ENCODE peak calls at places on chromosomes 5 and 9, in four cellular contexts. M is Peyer's patch, W is cardiac muscle cell, E is GM23248. R is an unnamed sample.

GRCh38 chr5:73182282-73182681 is 9.3 kb downstream of the TMEM174 start:
- DNase-seq in M (no peak), W (no peak), E (no peak), R (no peak)

GRCh38 chr5:126484248-126484647 is 61.0 kb downstream of the GRAMD2B start:
- DNase-seq in M (no peak), W (no peak), E (no peak), R (no peak)

GRCh38 chr5:176630681-176631222 is 277 bp downstream of the EIF4E1B start:
- DNase-seq in M (no peak), W (no peak), E (no peak), R (no peak)

GRCh38 chr5:54301215-54301614 is 9.2 kb downstream of the ARL15 start:
- DNase-seq in M (no peak), W (peak), E (peak), R (no peak)

GRCh38 chr5:78899922-78900362 is 85.2 kb downstream of the ARSB start:
- DNase-seq in M (no peak), W (peak), E (peak), R (no peak)

GRCh38 chr5:17132444-17133083 is 84.9 kb upstream of the BASP1 start:
- DNase-seq in M (no peak), W (peak), E (peak), R (no peak)

GRCh38 chr5:94694671-94695070 is 76.2 kb downstream of the SLF1 start:
- DNase-seq in M (no peak), W (no peak), E (no peak), R (no peak)

GRCh38 chr9:84297162-84297821 is 43.3 kb downstream of the SLC28A3 start:
- DNase-seq in M (no peak), W (peak), E (peak), R (no peak)

GRCh38 chr5:154380263-154380662 is 65.5 kb upstream of the SAP30L start:
- DNase-seq in M (no peak), W (no peak), E (no peak), R (no peak)

GRCh38 chr5:169944922-169945675 is 35.2 kb downstream of the INSYN2B start:
- DNase-seq in M (no peak), W (no peak), E (peak), R (no peak)

GRCh38 chr9:31272456-31273295 is 1111.8 kb upstream of the ACO1 start:
- DNase-seq in M (no peak), W (no peak), E (no peak), R (no peak)

GRCh38 chr5:39262981-39263380 is 43.6 kb upstream of the FYB1 start:
- DNase-seq in M (no peak), W (no peak), E (no peak), R (no peak)

GRCh38 chr5:73282383-73282782 is 109.4 kb downstream of the TMEM174 start:
- DNase-seq in M (no peak), W (no peak), E (no peak), R (no peak)

GRCh38 chr5:153480401-153480800 is 10.1 kb upstream of the GRIA1 start:
- DNase-seq in M (no peak), W (no peak), E (peak), R (no peak)

GRCh38 chr9:137524597-137525317 is 25.4 kb downstream of the PNPLA7 start:
- DNase-seq in M (no peak), W (no peak), E (no peak), R (no peak)

GRCh38 chr5:119501671-119502179 is 49.4 kb downstream of the HSD17B4 start:
- DNase-seq in M (no peak), W (no peak), E (no peak), R (no peak)

GRCh38 chr9:250039-250438 is 35.4 kb downstream of the DOCK8 start:
- DNase-seq in M (no peak), W (no peak), E (no peak), R (no peak)

GRCh38 chr9:117276444-117276843 is 138.4 kb downstream of the ASTN2 start:
- DNase-seq in M (no peak), W (no peak), E (no peak), R (no peak)

GRCh38 chr5:176743136-176743827 is 67.1 kb upstream of the UNC5A start:
- DNase-seq in M (no peak), W (no peak), E (peak), R (peak)

GRCh38 chr9:133876144-133876543 is 116.0 kb downstream of the VAV2 start:
- DNase-seq in M (no peak), W (peak), E (no peak), R (no peak)

GRCh38 chr9:68685770-68686169 is 19.3 kb upstream of the PIP5K1B start:
- DNase-seq in M (no peak), W (peak), E (peak), R (no peak)

GRCh38 chr9:118529210-118529609 is 825.0 kb downstream of the TLR4 start:
- DNase-seq in M (no peak), W (peak), E (peak), R (no peak)

GRCh38 chr5:158560170-158560569 is 539.5 kb downstream of the EBF1 start:
- DNase-seq in M (no peak), W (peak), E (peak), R (no peak)

GRCh38 chr5:154603978-154604679 is 126.1 kb upstream of the HAND1 start:
- DNase-seq in M (no peak), W (peak), E (peak), R (no peak)

GRCh38 chr9:2132484-2133082 is 117.4 kb downstream of the SMARCA2 start:
- DNase-seq in M (no peak), W (peak), E (peak), R (no peak)

GRCh38 chr5:77006124-77006523 is 24.1 kb upstream of the AGGF1 start:
- DNase-seq in M (no peak), W (no peak), E (no peak), R (no peak)

GRCh38 chr9:73039253-73039915 is 86.5 kb upstream of the ALDH1A1 start:
- DNase-seq in M (no peak), W (peak), E (peak), R (no peak)

GRCh38 chr9:71778085-71778484 is 9.8 kb upstream of the CEMIP2 start:
- DNase-seq in M (no peak), W (no peak), E (no peak), R (no peak)

GRCh38 chr9:126367646-126368419 is 41.2 kb downstream of the MVB12B start:
- DNase-seq in M (no peak), W (no peak), E (no peak), R (no peak)

GRCh38 chr5:140007311-140007710 is 35.8 kb downstream of the NRG2 start:
- DNase-seq in M (no peak), W (no peak), E (no peak), R (no peak)

GRCh38 chr9:109035684-109036423 is 22.6 kb upstream of the CTNNAL1 start:
- DNase-seq in M (no peak), W (peak), E (peak), R (peak)

GRCh38 chr9:135821733-135822382 is 85.5 kb downstream of the CAMSAP1 start:
- DNase-seq in M (no peak), W (no peak), E (no peak), R (peak)

GRCh38 chr5:77262685-77263084 is 52.2 kb downstream of the PDE8B start:
- DNase-seq in M (no peak), W (no peak), E (no peak), R (no peak)

GRCh38 chr9:16544842-16545241 is 325.6 kb downstream of the BNC2 start:
- DNase-seq in M (no peak), W (no peak), E (no peak), R (no peak)

GRCh38 chr9:2824564-2824963 is 19.3 kb downstream of the PUM3 start:
- DNase-seq in M (no peak), W (no peak), E (no peak), R (no peak)

GRCh38 chr9:35603506-35603985 is 1.5 kb upstream of the TESK1 start:
- DNase-seq in M (no peak), W (peak), E (peak), R (no peak)

GRCh38 chr5:16932401-16932800 is 3.7 kb downstream of the MYO10 start:
- DNase-seq in M (no peak), W (no peak), E (no peak), R (no peak)

GRCh38 chr5:56656816-56657740 is 158.3 kb upstream of the MAP3K1 start:
- DNase-seq in M (no peak), W (peak), E (no peak), R (no peak)

GRCh38 chr9:32644698-32645097 is 9.2 kb upstream of the TAF1L start:
- DNase-seq in M (no peak), W (peak), E (peak), R (no peak)

R was measured in right lobe of liver.